ENCODE peak calls at places on chromosome 5, in seven cellular contexts. Z, S, V, U, T, C and G are unnamed samples.

GRCh38 chr5:55700745-55701144 is 11.4 kb downstream of the SLC38A9 start:
- DNase-seq in Z (no peak), S (no peak), V (no peak), U (no peak), T (no peak), C (no peak), G (no peak)

GRCh38 chr5:16784843-16785791 is 151.0 kb downstream of the MYO10 start:
- DNase-seq in Z (peak), S (peak), V (no peak), U (no peak), T (no peak), C (no peak), G (no peak)

GRCh38 chr5:10202089-10202753 is 47.5 kb downstream of the ATPSCKMT start:
- DNase-seq in Z (no peak), S (no peak), V (no peak), U (no peak), T (no peak), C (no peak), G (no peak)

GRCh38 chr5:179241175-179241574 is 104.1 kb downstream of the ADAMTS2 start:
- DNase-seq in Z (no peak), S (no peak), V (no peak), U (peak), T (no peak), C (no peak), G (peak)

GRCh38 chr5:88644676-88645075 is 238.3 kb downstream of the MEF2C start:
- DNase-seq in Z (no peak), S (no peak), V (no peak), U (no peak), T (no peak), C (no peak), G (no peak)

GRCh38 chr5:74798977-74799911 is 32.2 kb downstream of the NSA2 start:
- DNase-seq in Z (no peak), S (no peak), V (no peak), U (no peak), T (no peak), C (no peak), G (peak)

GRCh38 chr5:172721455-172722308 is 49.3 kb downstream of the DUSP1 start:
- DNase-seq in Z (peak), S (no peak), V (peak), U (no peak), T (no peak), C (no peak), G (no peak)

GRCh38 chr5:4873656-4874055 is 266.5 kb upstream of the ADAMTS16 start:
- DNase-seq in Z (no peak), S (no peak), V (no peak), U (no peak), T (no peak), C (no peak), G (no peak)

GRCh38 chr5:72189135-72189534 is 81.9 kb downstream of the MAP1B start:
- DNase-seq in Z (no peak), S (no peak), V (no peak), U (no peak), T (no peak), C (no peak), G (no peak)

GRCh38 chr5:14364576-14365472 is 216.8 kb upstream of the OTULINL start:
- DNase-seq in Z (no peak), S (no peak), V (no peak), U (no peak), T (peak), C (no peak), G (no peak)

GRCh38 chr5:123659006-123659405 is 147.0 kb downstream of the CSNK1G3 start:
- DNase-seq in Z (no peak), S (no peak), V (no peak), U (no peak), T (no peak), C (no peak), G (no peak)

GRCh38 chr5:78574731-78575161 is 73.8 kb downstream of the LHFPL2 start:
- DNase-seq in Z (no peak), S (no peak), V (no peak), U (no peak), T (no peak), C (no peak), G (no peak)

GRCh38 chr5:65640240-65640639 is 15.4 kb downstream of the SHLD3 start:
- DNase-seq in Z (no peak), S (no peak), V (no peak), U (no peak), T (no peak), C (no peak), G (no peak)

GRCh38 chr5:180133971-180134508 is 62.5 kb upstream of the RNF130 start:
- DNase-seq in Z (peak), S (no peak), V (no peak), U (no peak), T (no peak), C (no peak), G (no peak)

GRCh38 chr5:76601470-76601869 is 21.7 kb downstream of the F2RL2 start:
- DNase-seq in Z (peak), S (no peak), V (no peak), U (no peak), T (peak), C (no peak), G (no peak)

GRCh38 chr5:33936381-33937016 is at the start of gene RXFP3:
- DNase-seq in Z (no peak), S (no peak), V (peak), U (no peak), T (no peak), C (peak), G (no peak)

GRCh38 chr5:174900176-174900692 is 175.9 kb downstream of the MSX2 start:
- DNase-seq in Z (no peak), S (no peak), V (no peak), U (no peak), T (no peak), C (no peak), G (no peak)

GRCh38 chr5:163281512-163281911 is 155.9 kb upstream of the CCNG1 start:
- DNase-seq in Z (no peak), S (no peak), V (no peak), U (no peak), T (no peak), C (no peak), G (no peak)

GRCh38 chr5:150164640-150165039 is 1.9 kb upstream of the CDX1 start:
- DNase-seq in Z (peak), S (no peak), V (no peak), U (no peak), T (no peak), C (no peak), G (peak)

GRCh38 chr5:150167163-150167798 is 703 bp downstream of the CDX1 start:
- DNase-seq in Z (no peak), S (no peak), V (no peak), U (no peak), T (no peak), C (no peak), G (no peak)

GRCh38 chr5:150164211-150164610 is 2.4 kb upstream of the CDX1 start:
- DNase-seq in Z (no peak), S (no peak), V (no peak), U (no peak), T (no peak), C (no peak), G (no peak)

GRCh38 chr5:150167908-150168307 is 1.3 kb downstream of the CDX1 start:
- DNase-seq in Z (no peak), S (no peak), V (no peak), U (no peak), T (no peak), C (no peak), G (no peak)

GRCh38 chr5:150166193-150167162 is at the start of gene CDX1:
- DNase-seq in Z (no peak), S (no peak), V (no peak), U (no peak), T (no peak), C (no peak), G (no peak)
- TF ChIP-seq POLR2A in Z (no peak), S (no peak), V (no peak), U (no peak), T (no peak), C (no peak), G (no peak)

DNA sequence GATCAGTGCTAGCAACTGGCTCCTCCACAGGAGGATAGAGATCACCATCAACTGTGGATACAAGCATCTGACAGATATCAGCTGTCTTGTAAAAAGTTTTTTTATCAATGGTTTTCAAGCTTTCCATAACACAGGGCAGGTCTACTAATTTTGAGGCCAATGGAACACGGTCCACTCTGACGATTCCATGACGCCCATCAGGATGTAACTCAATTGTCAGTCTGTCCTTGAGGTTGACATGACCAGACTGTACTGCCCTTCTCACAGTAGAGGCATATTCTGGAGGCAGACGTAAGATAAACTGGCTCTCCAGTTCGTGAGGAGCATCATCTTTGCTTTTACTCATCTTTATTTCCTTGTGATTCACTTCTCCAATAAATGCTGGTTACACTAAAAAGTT is 885 bp downstream of the TAF7 start:
- DNase-seq in Z (peak), S (no peak), V (no peak), U (no peak), T (no peak), C (no peak), G (no peak)
- TF ChIP-seq POLR2A in Z (no peak), S (no peak), V (no peak), U (no peak), T (no peak), C (no peak), G (no peak)

DNA sequence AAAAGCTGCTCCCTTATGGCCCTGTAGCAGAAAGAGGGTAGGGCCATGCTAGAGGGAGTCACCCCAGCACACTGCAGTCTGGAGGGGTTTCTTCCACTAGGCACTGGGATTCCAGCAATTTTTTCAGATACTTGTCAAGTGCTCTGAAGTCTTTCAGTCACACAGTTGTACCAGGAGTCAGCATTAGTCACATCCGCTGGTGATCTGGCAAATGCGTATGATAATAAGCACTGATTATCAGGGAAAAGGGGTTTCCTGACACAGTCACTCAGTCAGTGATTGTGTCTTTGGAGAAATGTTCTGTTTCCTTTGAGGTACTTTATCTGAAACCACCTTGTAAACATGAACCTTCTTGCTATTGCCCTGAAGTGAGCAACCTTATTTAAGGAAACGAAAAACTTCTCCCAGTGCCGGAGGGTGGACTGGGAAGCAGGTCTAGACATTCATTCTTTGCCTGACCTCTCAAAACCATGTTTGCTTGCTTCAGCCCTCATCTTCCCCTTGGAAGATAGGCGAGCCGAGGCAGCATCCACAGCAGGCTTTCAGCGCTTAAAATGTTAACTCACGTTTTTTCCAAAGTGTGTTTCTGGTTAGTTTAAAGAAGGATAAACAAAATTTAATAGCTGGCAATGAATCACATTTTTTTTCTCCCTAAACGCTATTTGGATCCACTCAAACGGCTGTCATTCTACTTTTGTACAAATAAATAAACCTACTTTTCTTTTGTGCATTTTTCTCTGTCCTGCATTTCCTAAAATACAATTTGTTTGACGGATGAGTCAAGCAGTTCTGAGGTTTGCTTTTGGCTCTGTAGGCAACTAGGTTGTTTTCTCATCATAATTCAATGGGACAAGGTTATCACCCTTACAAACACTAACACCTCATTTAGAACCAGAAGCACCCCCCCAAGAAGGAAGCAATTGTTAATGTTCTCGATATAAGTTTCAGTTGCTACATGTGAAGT is 77.7 kb downstream of the FOXD1 start:
- DNase-seq in Z (no peak), S (peak), V (no peak), U (no peak), T (peak), C (no peak), G (no peak)
- TF ChIP-seq POLR2A in Z (no peak), S (no peak), V (no peak), U (no peak), T (no peak), C (no peak), G (no peak)

GRCh38 chr5:113000466-113000865 is 23.9 kb downstream of the DCP2 start:
- DNase-seq in Z (no peak), S (no peak), V (no peak), U (no peak), T (no peak), C (no peak), G (no peak)

GRCh38 chr5:112998296-112998695 is 21.7 kb downstream of the DCP2 start:
- DNase-seq in Z (no peak), S (no peak), V (no peak), U (no peak), T (no peak), C (no peak), G (no peak)

GRCh38 chr5:112996830-112997374 is 20.3 kb downstream of the DCP2 start:
- DNase-seq in Z (no peak), S (no peak), V (no peak), U (no peak), T (no peak), C (no peak), G (no peak)

GRCh38 chr5:112995764-112996618 is 19.4 kb downstream of the DCP2 start:
- DNase-seq in Z (peak), S (no peak), V (no peak), U (peak), T (peak), C (peak), G (peak)
- TF ChIP-seq POLR2A in Z (no peak), S (no peak), V (no peak), U (no peak), T (no peak), C (no peak), G (no peak)

GRCh38 chr5:131377785-131378325 is 114.0 kb downstream of the CDC42SE2 start:
- DNase-seq in Z (no peak), S (no peak), V (no peak), U (no peak), T (no peak), C (no peak), G (no peak)

GRCh38 chr5:131381792-131382191 is 117.9 kb downstream of the CDC42SE2 start:
- DNase-seq in Z (no peak), S (no peak), V (no peak), U (no peak), T (no peak), C (no peak), G (no peak)

GRCh38 chr5:131381011-131381410 is 117.2 kb downstream of the CDC42SE2 start:
- DNase-seq in Z (no peak), S (no peak), V (no peak), U (no peak), T (no peak), C (no peak), G (no peak)

GRCh38 chr5:131379071-131379538 is 115.3 kb downstream of the CDC42SE2 start:
- DNase-seq in Z (no peak), S (no peak), V (no peak), U (no peak), T (no peak), C (no peak), G (no peak)

DNA sequence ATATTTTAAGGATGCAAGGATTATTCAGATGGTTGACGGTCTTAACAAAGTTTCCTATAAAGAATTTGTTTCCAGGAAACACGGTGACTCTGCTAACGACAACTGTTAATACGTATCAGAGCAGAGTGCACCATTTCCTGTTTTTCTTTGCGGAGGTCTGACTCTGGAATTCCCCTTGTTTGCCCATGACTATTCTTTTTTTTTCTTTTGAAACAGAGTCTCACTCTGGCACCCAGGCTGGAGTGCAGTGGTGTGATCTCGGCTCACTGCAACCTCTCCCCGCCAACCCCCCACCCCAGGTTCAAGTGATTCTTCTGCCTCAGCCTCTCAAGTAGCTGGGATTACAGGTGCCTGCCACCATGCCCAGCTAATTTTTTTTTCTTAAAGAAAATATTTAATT is 115.9 kb downstream of the CDC42SE2 start:
- DNase-seq in Z (no peak), S (peak), V (no peak), U (no peak), T (no peak), C (no peak), G (no peak)
- TF ChIP-seq POLR2A in Z (no peak), S (no peak), V (no peak), U (no peak), T (no peak), C (no peak), G (no peak)

GRCh38 chr5:108079754-108080153 is 302.1 kb downstream of the FBXL17 start:
- DNase-seq in Z (no peak), S (no peak), V (no peak), U (no peak), T (no peak), C (no peak), G (no peak)
- TF ChIP-seq POLR2A in Z (no peak), S (no peak), V (no peak), U (no peak), T (no peak), C (no peak), G (no peak)

GRCh38 chr5:39273314-39273954 is 54.1 kb upstream of the FYB1 start:
- DNase-seq in Z (no peak), S (no peak), V (no peak), U (no peak), T (no peak), C (no peak), G (no peak)
- TF ChIP-seq POLR2A in Z (no peak), S (no peak), V (no peak), U (no peak), T (no peak), C (no peak), G (no peak)

GRCh38 chr5:132780577-132780976 is 3.5 kb upstream of the SEPTIN8 start:
- DNase-seq in Z (no peak), S (no peak), V (no peak), U (no peak), T (no peak), C (no peak), G (no peak)

GRCh38 chr5:132778856-132779255 is 1.8 kb upstream of the SEPTIN8 start:
- DNase-seq in Z (no peak), S (no peak), V (no peak), U (no peak), T (no peak), C (no peak), G (no peak)

GRCh38 chr5:132781029-132781428 is 4.0 kb upstream of the SEPTIN8 start:
- DNase-seq in Z (no peak), S (no peak), V (no peak), U (no peak), T (no peak), C (no peak), G (no peak)

GRCh38 chr5:132779961-132780360 is 2.9 kb upstream of the SEPTIN8 start:
- DNase-seq in Z (no peak), S (no peak), V (no peak), U (no peak), T (no peak), C (no peak), G (no peak)

GRCh38 chr5:132782101-132782500 is 5.1 kb upstream of the SEPTIN8 start:
- DNase-seq in Z (no peak), S (peak), V (no peak), U (no peak), T (no peak), C (no peak), G (no peak)
- TF ChIP-seq POLR2A in Z (no peak), S (no peak), V (no peak), U (no peak), T (no peak), C (no peak), G (no peak)